ENCODE peak calls at places on chromosomes 11 and 22, in six cellular contexts. A is kidney epithelial cell, U is cardiac muscle cell, Z is cardiac fibroblast, J is GM12865, T is fibroblast of the aortic adventitia. O is an unnamed sample.

GRCh38 chr22:33659423-33659822 is 260.9 kb downstream of the LARGE1 start:
- DNase-seq in T (peak), U (peak), A (no peak), Z (peak), J (no peak), O (no peak)

GRCh38 chr11:115761348-115761747 is 257.1 kb upstream of the CADM1 start:
- DNase-seq in J (no peak), A (no peak), T (no peak), U (no peak), Z (no peak), O (no peak)

GRCh38 chr11:24704716-24705115 is 207.9 kb downstream of the LUZP2 start:
- DNase-seq in A (no peak), Z (no peak), T (no peak), J (no peak), U (no peak), O (no peak)

GRCh38 chr11:35177370-35177769 is 38.4 kb downstream of the CD44 start:
- DNase-seq in A (no peak), Z (no peak), T (no peak), U (no peak), J (no peak), O (no peak)

GRCh38 chr11:38667359-38667758 is 2069.3 kb upstream of the RAG2 start:
- DNase-seq in T (no peak), U (no peak), J (no peak), A (no peak), Z (no peak), O (no peak)

GRCh38 chr11:91164452-91164822 is 941.6 kb upstream of the CHORDC1 start:
- DNase-seq in A (no peak), U (no peak), T (peak), Z (peak), J (no peak), O (no peak)

GRCh38 chr11:78733031-78733430 is 158.4 kb upstream of the NARS2 start:
- DNase-seq in J (no peak), Z (no peak), A (no peak), U (no peak), T (no peak), O (no peak)

GRCh38 chr22:38786631-38787030 is 7.3 kb downstream of the DNAL4 start:
- DNase-seq in J (no peak), U (no peak), Z (no peak), T (no peak), A (no peak), O (no peak)

GRCh38 chr22:22061085-22062077 is 78.8 kb upstream of the TOP3B start:
- DNase-seq in U (peak), A (no peak), T (peak), J (no peak), Z (peak), O (no peak)
- TF ChIP-seq CTCF in U (peak), A (no peak), T (peak), J (no peak), Z (peak), O (peak)

DNA sequence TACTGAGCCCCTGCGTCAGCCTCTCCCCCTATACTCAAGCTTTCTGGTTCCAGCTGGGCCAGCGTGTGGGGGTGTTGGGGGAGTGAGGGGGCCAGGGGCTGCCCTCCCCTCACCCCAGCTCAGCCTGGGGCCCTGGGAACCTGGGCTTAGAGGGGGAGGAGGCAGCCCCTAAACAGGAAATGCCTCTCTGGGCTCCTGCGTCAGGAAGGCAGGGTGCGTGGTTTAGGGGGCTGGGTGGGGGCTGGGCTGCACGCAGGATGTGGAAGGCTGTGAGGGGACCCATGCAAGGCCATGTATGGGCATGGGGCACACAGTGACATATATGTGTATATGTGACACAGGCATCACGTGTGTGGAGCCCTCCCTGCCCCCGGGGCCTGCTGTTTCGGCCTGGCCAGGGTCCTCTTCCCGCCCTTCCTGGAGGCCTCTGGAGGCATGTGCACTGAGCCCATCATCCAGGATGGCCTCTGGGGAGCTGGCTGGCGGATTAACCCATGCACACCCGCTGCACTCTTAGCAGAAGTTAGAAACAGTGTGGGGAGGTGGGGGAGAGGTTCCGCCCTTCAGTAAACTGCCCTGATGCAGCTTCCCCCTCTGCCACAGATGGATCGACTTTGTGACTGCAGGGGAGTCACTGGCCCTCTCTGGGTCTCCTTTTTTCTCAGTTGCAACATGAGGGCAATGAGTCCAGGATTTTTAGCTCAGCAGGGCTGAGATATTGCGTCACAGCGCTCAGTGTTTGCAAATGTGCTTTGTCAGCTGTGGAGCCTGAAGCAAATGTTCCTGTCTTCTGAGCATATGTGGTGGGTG is 1.1 kb upstream of the CD248 start:
- DNase-seq in Z (peak), J (peak), U (peak), A (no peak), T (peak), O (no peak)
- H3K4me3 ChIP-seq in Z (no peak), J (no peak), U (no peak), A (no peak), T (peak), O (peak)

GRCh38 chr11:125701858-125702621 is 21.4 kb upstream of the ACRV1 start:
- DNase-seq in A (no peak), T (no peak), Z (no peak), J (no peak), U (no peak), O (no peak)
- TF ChIP-seq CTCF in A (no peak), T (no peak), Z (no peak), J (no peak), U (no peak), O (no peak)

DNA sequence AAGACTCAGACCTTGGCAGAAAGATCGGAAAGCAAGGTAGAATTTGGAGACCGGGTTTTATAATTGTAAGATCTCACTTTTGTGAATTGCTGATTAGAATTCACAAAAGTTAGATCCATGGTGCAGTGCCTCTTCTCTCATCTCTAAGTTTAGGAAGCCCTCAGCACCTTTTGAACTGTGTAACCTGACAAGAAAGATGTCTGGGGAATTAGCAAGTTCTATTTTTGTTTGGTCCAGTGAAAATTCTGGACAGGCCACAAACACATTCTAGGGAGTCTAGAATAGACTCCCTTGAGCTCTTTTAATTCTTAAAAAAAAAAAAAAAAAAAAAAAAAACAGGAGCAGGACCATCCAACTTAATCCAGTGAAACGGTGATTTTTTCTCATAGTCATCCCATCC is 66.1 kb downstream of the CECR2 start:
- DNase-seq in T (no peak), Z (no peak), J (no peak), U (no peak), A (no peak), O (no peak)
- H3K4me3 ChIP-seq in T (no peak), Z (no peak), J (no peak), U (no peak), A (no peak), O (no peak)

GRCh38 chr11:111306321-111306720 is 8.0 kb downstream of the POU2AF3 start:
- DNase-seq in U (no peak), A (no peak), T (no peak), J (no peak), Z (no peak), O (no peak)

GRCh38 chr11:111308140-111308539 is 9.8 kb downstream of the POU2AF3 start:
- DNase-seq in A (no peak), T (no peak), U (peak), Z (no peak), J (no peak), O (no peak)

GRCh38 chr11:111305403-111305802 is 7.1 kb downstream of the POU2AF3 start:
- DNase-seq in U (no peak), Z (no peak), J (no peak), A (no peak), T (no peak), O (no peak)

GRCh38 chr11:111307472-111308108 is 9.2 kb downstream of the POU2AF3 start:
- DNase-seq in A (no peak), U (no peak), J (no peak), T (no peak), Z (no peak), O (no peak)

GRCh38 chr11:111305871-111306270 is 7.5 kb downstream of the POU2AF3 start:
- DNase-seq in J (no peak), T (no peak), U (no peak), A (no peak), Z (no peak), O (no peak)
- TF ChIP-seq CTCF in J (no peak), T (no peak), U (no peak), A (no peak), Z (no peak), O (no peak)

GRCh38 chr11:17734418-17734911 is at the start of gene KCNC1:
- DNase-seq in A (no peak), J (peak), U (peak), T (peak), Z (peak), O (no peak)

GRCh38 chr11:17733261-17733660 is 1.3 kb upstream of the KCNC1 start:
- DNase-seq in U (no peak), T (no peak), A (no peak), J (no peak), Z (no peak), O (no peak)

GRCh38 chr11:17735823-17736772 is 1.5 kb downstream of the KCNC1 start:
- DNase-seq in Z (no peak), J (no peak), U (no peak), A (no peak), T (no peak), O (no peak)

GRCh38 chr11:17736921-17737817 is 2.6 kb downstream of the KCNC1 start:
- DNase-seq in Z (no peak), U (no peak), A (no peak), T (no peak), J (no peak), O (no peak)

GRCh38 chr11:17734986-17735822 is 623 bp downstream of the KCNC1 start:
- DNase-seq in Z (peak), J (peak), A (no peak), T (peak), U (peak), O (no peak)
- H3K4me3 ChIP-seq in Z (no peak), J (no peak), A (peak), T (peak), U (peak), O (peak)

DNA sequence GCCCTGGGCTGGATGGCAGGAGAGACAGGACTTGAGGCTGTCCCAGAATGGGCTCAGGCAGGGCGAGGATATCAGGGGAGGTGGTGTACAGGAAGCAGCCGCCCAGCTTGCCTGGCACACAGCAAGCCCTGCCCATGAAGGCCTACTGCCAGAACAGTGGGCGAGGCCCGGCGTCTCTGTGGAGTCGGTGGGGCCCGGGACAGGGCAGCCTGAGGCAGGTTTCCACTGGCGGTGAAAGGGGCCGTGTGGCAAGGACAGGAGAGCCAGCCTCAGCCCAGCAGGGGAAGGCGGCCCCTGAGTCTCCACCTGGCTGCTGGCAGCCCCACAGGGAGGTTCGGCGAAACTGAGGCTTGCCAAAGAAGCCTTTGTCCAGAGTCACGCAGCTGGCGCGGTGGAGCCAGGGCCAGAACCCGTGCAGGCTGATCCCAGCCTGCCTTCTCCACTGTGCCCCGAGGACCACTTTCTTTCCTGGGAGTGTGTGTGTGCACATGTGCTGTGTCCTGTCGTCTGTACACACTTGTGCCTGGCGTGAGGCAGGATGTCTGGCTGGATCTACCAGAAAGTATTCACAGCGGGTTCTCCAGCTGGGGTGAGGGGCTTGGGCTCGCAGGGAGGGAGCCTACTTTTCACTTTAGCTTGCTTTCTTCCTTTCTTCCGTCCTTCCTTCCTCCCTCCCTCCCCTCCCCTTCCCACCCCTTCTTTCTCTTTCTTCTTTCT is 1.2 kb downstream of the TSPO start:
- DNase-seq in A (no peak), T (peak), J (peak), Z (peak), U (peak), O (no peak)
- TF ChIP-seq CTCF in A (no peak), T (no peak), J (no peak), Z (no peak), U (no peak), O (no peak)

GRCh38 chr11:124748481-124749338 is 3.3 kb downstream of the VSIG2 start:
- DNase-seq in Z (peak), U (no peak), J (no peak), A (no peak), T (no peak), O (no peak)
- H3K4me3 ChIP-seq in Z (no peak), U (no peak), J (no peak), A (no peak), T (no peak), O (no peak)

GRCh38 chr11:107442715-107443215 is 14.9 kb downstream of the CWF19L2 start:
- DNase-seq in T (no peak), A (no peak), U (no peak), J (no peak), Z (no peak), O (no peak)

GRCh38 chr11:107438148-107438547 is 19.5 kb downstream of the CWF19L2 start:
- DNase-seq in Z (no peak), T (no peak), U (no peak), A (no peak), J (no peak), O (no peak)

GRCh38 chr11:107439586-107440201 is 17.9 kb downstream of the CWF19L2 start:
- DNase-seq in Z (no peak), J (no peak), T (no peak), U (no peak), A (no peak), O (no peak)
- TF ChIP-seq CTCF in Z (no peak), J (no peak), T (no peak), U (no peak), A (no peak), O (no peak)

O was measured in AG04449.